ENCODE peak calls at places on chromosomes 6 and 20, in four cellular contexts. H is RWPE2, I is heart right ventricle, C is fibroblast of pulmonary artery. X is an unnamed sample.

GRCh38 chr6:134201716-134202115 is 116.2 kb downstream of the SGK1 start:
- DNase-seq in H (no peak), C (peak), I (no peak), X (no peak)

GRCh38 chr20:44861547-44862006 is 23.9 kb upstream of the YWHAB start:
- DNase-seq in I (no peak), C (peak), H (no peak), X (peak)

GRCh38 chr6:79468116-79468515 is 69.1 kb downstream of the LCA5 start:
- DNase-seq in C (peak), H (no peak), I (no peak), X (peak)

GRCh38 chr20:46757754-46758678 is 48.6 kb downstream of the SLC2A10 start:
- DNase-seq in C (peak), H (no peak), I (peak), X (peak)

GRCh38 chr20:59698598-59698997 is 94.3 kb downstream of the PHACTR3 start:
- DNase-seq in C (no peak), H (no peak), I (no peak), X (no peak)

GRCh38 chr6:62523630-62524029 is 237.6 kb upstream of the KHDRBS2 start:
- DNase-seq in H (no peak), C (no peak), I (no peak), X (no peak)

GRCh38 chr6:115551510-115551909 is 509.2 kb downstream of the FRK start:
- DNase-seq in I (no peak), C (no peak), H (no peak), X (no peak)

GRCh38 chr6:112342511-112342910 is 4.6 kb upstream of the RFPL4B start:
- DNase-seq in I (no peak), C (no peak), H (no peak), X (no peak)

GRCh38 chr6:155314773-155315515 is 660 bp upstream of the TFB1M start:
- DNase-seq in C (peak), I (peak), H (peak), X (peak)

GRCh38 chr6:5486214-5486613 is 224.9 kb downstream of the FARS2 start:
- DNase-seq in H (no peak), C (no peak), I (no peak), X (peak)

GRCh38 chr20:59561228-59561605 is 43.1 kb upstream of the PHACTR3 start:
- DNase-seq in H (peak), C (no peak), I (no peak), X (peak)

GRCh38 chr6:4192173-4192572 is 56.8 kb upstream of the ECI2 start:
- DNase-seq in H (no peak), C (no peak), I (no peak), X (no peak)

GRCh38 chr6:16168858-16169257 is 40.0 kb downstream of the MYLIP start:
- DNase-seq in I (no peak), H (no peak), C (peak), X (no peak)

GRCh38 chr6:136181191-136181833 is 68.8 kb downstream of the MTFR2 start:
- DNase-seq in I (no peak), H (no peak), C (no peak), X (no peak)

GRCh38 chr6:84536914-84537638 is 227.3 kb downstream of the TBX18 start:
- DNase-seq in C (peak), H (no peak), I (no peak), X (peak)
- TF ChIP-seq CTCF in C (no peak), H (peak), I (no peak), X (no peak)

GRCh38 chr20:50320005-50320909 is 129.6 kb downstream of the CEBPB start:
- DNase-seq in C (no peak), I (no peak), H (peak), X (no peak)
- H3K4me3 ChIP-seq in C (peak), I (no peak), H (peak), X (peak)

DNA sequence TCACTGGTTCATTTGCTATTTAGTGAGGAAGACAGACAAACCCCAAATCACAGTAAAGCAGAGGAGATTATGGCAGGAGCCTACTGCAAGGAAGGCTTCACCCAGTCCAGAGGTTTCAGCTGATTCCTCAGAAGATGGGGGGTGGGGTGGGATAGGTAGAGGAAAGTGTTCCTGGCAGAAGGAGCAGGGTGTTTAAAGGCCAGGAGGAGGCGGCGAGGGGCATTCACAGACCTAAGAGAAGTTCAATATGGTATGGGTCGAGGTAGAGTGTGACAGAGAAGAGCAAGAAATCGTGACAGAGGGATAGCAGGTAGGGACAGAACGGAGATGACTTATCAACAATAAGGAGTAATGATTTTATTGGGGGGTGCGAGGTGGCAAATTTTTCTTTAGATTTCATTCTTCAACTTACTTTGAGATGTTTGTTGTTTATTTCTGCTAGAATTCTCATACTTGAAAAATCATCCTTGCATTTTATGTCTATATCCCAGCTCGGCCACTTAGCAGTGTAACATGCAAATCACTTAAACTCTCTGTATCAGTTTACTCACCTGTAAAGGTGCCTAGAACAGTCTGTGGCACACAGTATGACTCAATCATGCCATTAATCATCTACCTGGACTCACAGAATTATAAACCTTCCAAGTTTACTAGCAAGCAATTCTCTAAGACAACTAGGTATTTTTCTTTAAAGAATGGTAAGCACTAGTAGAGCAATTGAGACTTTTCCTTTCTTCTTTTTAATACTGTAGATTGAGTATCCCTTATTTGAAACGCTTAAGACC is 176.7 kb downstream of the REV3L start:
- DNase-seq in C (no peak), H (no peak), I (no peak), X (peak)
- TF ChIP-seq CTCF in C (no peak), H (no peak), I (no peak), X (no peak)

GRCh38 chr20:9517297-9518134 is 3.1 kb downstream of the LAMP5 start:
- DNase-seq in C (no peak), H (no peak), I (no peak), X (no peak)

GRCh38 chr20:9516658-9516987 is 2.2 kb downstream of the LAMP5 start:
- DNase-seq in C (no peak), H (no peak), I (no peak), X (no peak)

GRCh38 chr20:9515761-9516657 is 1.6 kb downstream of the LAMP5 start:
- DNase-seq in H (no peak), I (no peak), C (no peak), X (no peak)

GRCh38 chr20:9520096-9520495 is 5.7 kb downstream of the LAMP5 start:
- DNase-seq in H (no peak), C (no peak), I (no peak), X (no peak)

DNA sequence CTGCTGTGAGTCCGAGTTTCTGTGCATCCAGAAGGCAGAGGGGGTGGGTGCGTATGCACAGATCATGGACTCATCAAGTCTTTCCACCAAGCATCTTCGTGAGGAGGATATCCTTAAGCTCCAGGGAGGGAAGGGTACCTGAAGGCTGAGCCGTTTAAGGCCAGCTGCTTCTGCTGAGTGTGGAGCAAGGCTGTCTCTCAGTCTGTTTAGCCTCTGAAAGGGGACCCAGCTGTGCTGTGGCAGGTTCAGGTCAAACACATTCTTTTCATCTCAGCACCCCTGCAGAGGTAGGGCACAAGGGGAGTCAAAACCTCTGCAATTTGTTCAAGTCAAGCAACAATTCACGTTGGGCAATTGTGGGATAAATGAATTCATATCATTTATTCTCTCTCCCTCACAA is 4.4 kb downstream of the LAMP5 start:
- DNase-seq in C (no peak), H (no peak), I (no peak), X (no peak)
- H3K4me3 ChIP-seq in C (no peak), H (no peak), I (no peak), X (no peak)

GRCh38 chr6:117328500-117328899 is 63.1 kb downstream of the VGLL2 start:
- DNase-seq in H (no peak), I (no peak), C (no peak), X (no peak)
- TF ChIP-seq CTCF in H (no peak), I (no peak), C (no peak), X (no peak)

GRCh38 chr20:50305636-50306477 is 115.2 kb downstream of the CEBPB start:
- DNase-seq in C (peak), I (no peak), H (peak), X (peak)

GRCh38 chr20:50304501-50304856 is 113.8 kb downstream of the CEBPB start:
- DNase-seq in H (peak), I (peak), C (peak), X (no peak)

GRCh38 chr20:50306478-50307423 is 116.1 kb downstream of the CEBPB start:
- DNase-seq in I (no peak), H (peak), C (no peak), X (no peak)

GRCh38 chr20:50303573-50304500 is 113.2 kb downstream of the CEBPB start:
- DNase-seq in I (peak), H (peak), C (peak), X (peak)

GRCh38 chr20:50304883-50305635 is 114.4 kb downstream of the CEBPB start:
- DNase-seq in H (peak), I (peak), C (peak), X (peak)
- H3K4me3 ChIP-seq in H (no peak), I (no peak), C (no peak), X (no peak)

GRCh38 chr6:147585256-147585655 is 76.8 kb downstream of the SAMD5 start:
- DNase-seq in H (no peak), I (no peak), C (no peak), X (no peak)
- TF ChIP-seq CTCF in H (no peak), I (no peak), C (no peak), X (no peak)

X was measured in epithelial cell of esophagus.